ENCODE peak calls at places on chromosomes 12 and 14, in four cellular contexts. L, V, M and R are unnamed samples.

GRCh38 chr12:126507231-126507630 is 1442.0 kb downstream of the AACS start:
- DNase-seq in L (no peak), V (no peak), M (no peak), R (no peak)

GRCh38 chr12:121799175-121799841 is 4.5 kb upstream of the SETD1B start:
- DNase-seq in L (peak), V (peak), M (peak), R (peak)

GRCh38 chr14:60654303-60654925 is 5.1 kb upstream of the SIX1 start:
- DNase-seq in L (no peak), V (no peak), M (no peak), R (no peak)

GRCh38 chr14:24875203-24875840 is 174.6 kb downstream of the STXBP6 start:
- DNase-seq in L (no peak), V (no peak), M (no peak), R (no peak)

GRCh38 chr12:112979281-112979680 is 962 bp downstream of the OAS2 start:
- DNase-seq in L (no peak), V (peak), M (no peak), R (no peak)

GRCh38 chr12:27207626-27208413 is 36.3 kb upstream of the STK38L start:
- DNase-seq in L (no peak), V (no peak), M (no peak), R (no peak)

GRCh38 chr12:71282020-71282419 is 124.2 kb upstream of the TSPAN8 start:
- DNase-seq in L (no peak), V (no peak), M (no peak), R (no peak)

GRCh38 chr12:56358836-56359532 is 923 bp downstream of the STAT2 start:
- DNase-seq in L (no peak), V (no peak), M (peak), R (no peak)

GRCh38 chr14:27184371-27184901 is 586.6 kb upstream of the NOVA1 start:
- DNase-seq in L (no peak), V (no peak), M (no peak), R (no peak)

GRCh38 chr12:119704065-119704747 is 36.3 kb downstream of the PRKAB1 start:
- DNase-seq in L (no peak), V (no peak), M (no peak), R (no peak)

GRCh38 chr12:113940357-113940756 is 25.8 kb downstream of the RBM19 start:
- DNase-seq in L (no peak), V (no peak), M (no peak), R (no peak)

GRCh38 chr14:56189306-56189705 is 71.1 kb downstream of the PELI2 start:
- DNase-seq in L (peak), V (no peak), M (no peak), R (no peak)

GRCh38 chr14:61889914-61890351 is 127.7 kb downstream of the SNAPC1 start:
- DNase-seq in L (no peak), V (no peak), M (no peak), R (no peak)

GRCh38 chr12:26701604-26702215 is 131.3 kb downstream of the ITPR2 start:
- DNase-seq in L (peak), V (no peak), M (no peak), R (no peak)

GRCh38 chr14:54784657-54785056 is 118.0 kb downstream of the GCH1 start:
- DNase-seq in L (no peak), V (peak), M (no peak), R (peak)

GRCh38 chr12:45969084-45969483 is 21.3 kb downstream of the SCAF11 start:
- DNase-seq in L (no peak), V (no peak), M (no peak), R (no peak)

GRCh38 chr14:73719791-73720190 is 5.6 kb upstream of the PNMA1 start:
- DNase-seq in L (no peak), V (no peak), M (no peak), R (no peak)

GRCh38 chr14:73719361-73719760 is 5.2 kb upstream of the PNMA1 start:
- DNase-seq in L (no peak), V (no peak), M (no peak), R (no peak)

GRCh38 chr14:73722581-73722980 is 8.4 kb upstream of the PNMA1 start:
- DNase-seq in L (no peak), V (no peak), M (no peak), R (no peak)

GRCh38 chr14:73720636-73721035 is 6.5 kb upstream of the PNMA1 start:
- DNase-seq in L (no peak), V (no peak), M (no peak), R (no peak)

DNA sequence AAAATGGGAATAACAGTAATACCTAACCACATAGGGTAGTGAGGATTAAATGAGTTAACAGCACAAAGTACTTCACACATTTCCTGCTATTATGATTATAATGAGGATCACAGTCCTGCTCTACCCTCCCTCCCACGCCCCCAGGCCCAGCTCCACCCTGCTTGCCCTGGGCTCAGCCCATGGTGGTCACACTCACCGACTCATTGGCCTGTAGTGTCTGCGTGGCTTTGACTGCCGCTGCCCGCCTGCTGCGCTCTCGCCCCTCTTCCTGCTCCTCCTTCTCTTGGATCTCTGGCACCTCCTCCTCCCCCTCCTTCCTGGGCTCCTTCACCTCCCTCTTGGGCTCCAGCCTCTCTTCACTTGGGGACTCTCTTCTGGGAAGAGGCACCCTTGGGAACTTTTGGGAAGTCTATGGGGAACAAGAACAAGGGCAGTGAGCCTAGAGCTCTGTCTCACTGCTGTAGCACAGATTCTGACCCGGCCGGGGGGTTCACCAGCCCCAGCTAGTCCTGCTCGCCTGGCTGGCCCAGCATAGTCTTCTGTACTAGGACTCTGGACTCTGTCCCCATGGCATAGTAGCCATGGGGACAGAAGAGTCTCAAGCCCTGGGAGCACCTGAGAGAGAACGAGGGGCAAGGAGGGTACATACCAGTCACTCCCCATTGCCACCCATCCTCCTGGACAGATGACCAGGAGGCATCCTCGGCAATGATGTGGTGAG is 7.1 kb upstream of the PNMA1 start:
- DNase-seq in L (no peak), V (no peak), M (no peak), R (no peak)
- H3K27ac ChIP-seq in L (no peak), V (peak), M (peak), R (peak)

DNA sequence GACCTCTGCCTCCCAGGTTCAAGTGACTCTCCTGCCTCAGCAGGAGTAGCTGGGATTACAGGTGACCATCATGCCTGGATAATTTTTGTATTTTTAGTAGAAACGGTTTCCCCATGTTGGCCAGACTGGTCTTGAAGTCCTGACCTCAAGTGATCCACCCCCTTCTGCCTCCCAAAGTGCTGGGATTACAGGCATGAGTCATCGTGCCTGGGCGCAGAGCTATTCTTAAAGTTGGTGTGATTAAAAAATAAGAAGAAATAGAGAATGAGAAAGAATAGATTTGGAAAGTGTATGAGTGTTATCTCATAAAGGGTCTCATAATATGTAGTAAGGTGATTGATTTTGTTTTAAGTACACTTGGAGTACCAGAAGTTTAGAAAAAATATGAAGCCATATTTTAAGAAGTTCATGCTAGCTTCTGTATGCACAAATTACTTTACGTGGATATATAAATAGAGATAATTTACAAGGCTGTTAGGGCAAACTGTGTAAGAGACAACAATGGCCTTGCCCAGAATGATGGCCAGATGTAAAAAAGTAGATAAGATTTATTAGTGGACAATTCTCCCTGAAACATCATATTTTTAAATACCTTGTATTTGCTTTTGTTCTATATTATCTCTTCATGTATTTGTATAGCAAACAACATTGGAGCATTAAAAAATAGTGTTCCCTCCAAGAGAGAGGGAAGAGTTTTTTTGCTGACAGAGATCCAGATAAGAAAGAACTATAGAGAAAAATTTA is 1108.5 kb downstream of the SLC16A7 start:
- DNase-seq in L (no peak), V (no peak), M (no peak), R (no peak)
- H3K27ac ChIP-seq in L (no peak), V (no peak), M (no peak), R (no peak)

DNA sequence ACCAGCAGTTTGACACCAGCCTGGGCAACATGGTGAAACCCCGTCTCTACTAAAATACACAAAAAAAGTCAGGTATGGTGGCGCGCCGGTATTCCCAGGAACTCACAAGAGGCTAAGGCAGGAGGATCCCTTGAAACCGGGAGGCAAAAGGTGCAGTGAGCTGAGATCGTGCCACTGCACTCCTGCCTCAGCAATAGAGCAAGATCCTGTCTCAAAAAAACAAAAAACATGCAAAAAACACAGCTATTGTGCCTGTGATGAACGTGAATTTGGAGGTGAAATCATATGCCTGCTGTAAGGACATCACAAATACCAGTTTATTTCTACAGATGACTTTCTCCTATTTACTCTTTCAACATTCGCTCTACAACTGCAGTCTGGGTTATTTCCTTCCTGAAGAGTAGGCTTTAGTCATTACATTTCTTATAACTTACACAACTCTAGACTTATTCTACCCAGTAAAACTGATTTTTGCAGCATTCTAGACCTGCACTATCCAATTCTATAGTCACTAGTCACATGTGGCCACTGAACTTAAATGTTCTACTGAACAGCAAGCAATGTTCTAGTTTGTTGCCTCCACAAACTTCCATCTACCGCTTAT is 48.3 kb downstream of the HNRNPC start:
- DNase-seq in L (no peak), V (no peak), M (no peak), R (no peak)
- H3K27ac ChIP-seq in L (no peak), V (no peak), M (no peak), R (no peak)

GRCh38 chr14:31440280-31440679 is 17.0 kb downstream of the DTD2 start:
- DNase-seq in L (no peak), V (no peak), M (no peak), R (no peak)
- H3K27ac ChIP-seq in L (peak), V (no peak), M (no peak), R (no peak)

GRCh38 chr14:53306267-53306721 is 153.2 kb upstream of the DDHD1 start:
- DNase-seq in L (peak), V (peak), M (peak), R (no peak)
- H3K27ac ChIP-seq in L (no peak), V (peak), M (no peak), R (no peak)

DNA sequence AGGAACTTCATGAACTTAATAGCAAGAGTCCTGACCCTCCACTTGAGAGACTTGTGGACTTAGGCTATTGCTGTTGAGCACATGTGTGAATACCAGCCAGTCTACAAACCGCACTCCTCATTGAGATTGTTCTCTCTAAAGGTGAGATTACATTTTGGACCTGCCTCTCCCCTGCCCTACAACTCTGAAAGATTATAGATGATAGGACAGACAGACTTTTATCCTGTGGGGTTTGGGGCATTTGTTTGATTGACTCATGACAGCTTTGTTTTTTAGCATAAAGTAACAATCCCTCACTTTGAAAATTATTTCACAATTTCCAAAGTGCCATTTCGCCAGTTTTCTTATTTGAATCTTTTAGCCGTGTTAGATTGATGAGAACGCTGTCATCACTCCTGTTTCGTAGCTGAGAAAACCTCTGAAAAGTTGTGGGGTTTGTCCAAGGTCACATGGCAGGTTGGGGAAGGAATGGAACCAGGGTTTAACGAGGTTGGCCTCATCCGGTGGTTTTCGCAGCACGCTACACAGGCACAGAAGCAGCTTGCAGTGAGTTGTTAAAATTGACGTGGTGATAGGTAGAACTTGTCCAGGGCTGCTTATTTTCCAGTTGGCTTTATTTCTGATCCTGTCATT is 836 bp downstream of the EVL start:
- DNase-seq in L (no peak), V (no peak), M (no peak), R (no peak)
- H3K27ac ChIP-seq in L (no peak), V (no peak), M (peak), R (no peak)

DNA sequence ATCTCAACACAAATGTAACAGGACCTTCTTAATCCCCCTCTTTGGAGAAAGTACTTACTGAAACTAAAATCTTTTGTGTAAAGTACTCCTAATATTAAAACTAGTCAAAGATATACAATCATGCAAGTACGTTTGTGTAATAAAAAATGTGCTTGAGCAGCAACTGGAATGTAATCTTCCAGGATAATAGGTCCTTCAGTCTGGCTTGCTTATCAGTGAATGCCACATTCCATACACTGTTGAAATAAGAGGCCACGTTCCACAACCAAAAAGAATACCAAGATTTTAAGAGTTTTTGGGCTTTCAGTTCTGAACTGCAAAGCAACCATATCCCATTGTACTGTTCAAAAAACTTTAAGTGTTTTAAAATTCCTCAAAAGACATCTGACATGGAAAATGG is 26.2 kb upstream of the GRIN2B start:
- DNase-seq in L (no peak), V (no peak), M (no peak), R (no peak)
- H3K27ac ChIP-seq in L (no peak), V (no peak), M (no peak), R (no peak)